ENCODE peak calls at places on chromosome 10, in nine cellular contexts. O is PC-9; Y is left ventricle myocardium inferior; S is CD8-positive, alpha-beta T cell; R is GM12878; X is stomach; E is neural progenitor cell; K is HCT116; G is effector memory CD4-positive, alpha-beta T cell. A is an unnamed sample. For H3K27me3 and H3K9me3, the result is how much of the 10 kb centered on the place peaks cover.

GRCh38 chr10:103491729-103492364 is 1.7 kb upstream of the NEURL1 start:
- DNase-seq in G (no peak), X (no peak), S (no peak), R (no peak), E (peak), O (peak), K (peak), Y (no peak), A (no peak)

GRCh38 chr10:3325954-3326353 is 153.4 kb upstream of the PITRM1 start:
- DNase-seq in G (no peak), R (no peak), K (no peak), O (no peak), Y (no peak), E (no peak), S (no peak), X (no peak), A (no peak)

GRCh38 chr10:69631566-69631965 is 1.5 kb downstream of the FAM241B start:
- DNase-seq in K (no peak), G (no peak), R (no peak), E (no peak), O (no peak), S (no peak), Y (no peak), X (peak), A (no peak)

GRCh38 chr10:71878327-71879034 is 27.4 kb upstream of the PSAP start:
- DNase-seq in K (no peak), S (no peak), E (peak), G (no peak), O (peak), R (no peak), Y (peak), X (no peak), A (no peak)

GRCh38 chr10:69124558-69125121 is 662 bp downstream of the VPS26A start:
- DNase-seq in G (peak), Y (peak), R (no peak), X (peak), K (peak), S (peak), O (peak), E (peak), A (no peak)

GRCh38 chr10:101629781-101630419 is 41.8 kb downstream of the DPCD start:
- DNase-seq in K (no peak), E (peak), R (no peak), O (no peak), S (no peak), G (no peak), X (no peak), Y (peak), A (no peak)

GRCh38 chr10:82653244-82653933 is 778.4 kb downstream of the NRG3 start:
- DNase-seq in S (no peak), O (no peak), Y (no peak), X (no peak), E (peak), G (no peak), R (no peak), K (no peak), A (no peak)

GRCh38 chr10:31032515-31033132 is 959 bp upstream of the ZNF438 start:
- DNase-seq in O (no peak), E (no peak), X (no peak), S (no peak), K (no peak), G (no peak), R (no peak), Y (no peak), A (no peak)

GRCh38 chr10:102220612-102221011 is 5.5 kb upstream of the ELOVL3 start:
- DNase-seq in O (no peak), E (no peak), Y (no peak), K (no peak), G (no peak), X (no peak), R (no peak), S (no peak), A (no peak)

GRCh38 chr10:62814901-62815372 is 1.2 kb downstream of the EGR2 start:
- DNase-seq in S (no peak), G (no peak), R (no peak), E (peak), K (no peak), Y (no peak), X (no peak), O (no peak), A (no peak)

DNA sequence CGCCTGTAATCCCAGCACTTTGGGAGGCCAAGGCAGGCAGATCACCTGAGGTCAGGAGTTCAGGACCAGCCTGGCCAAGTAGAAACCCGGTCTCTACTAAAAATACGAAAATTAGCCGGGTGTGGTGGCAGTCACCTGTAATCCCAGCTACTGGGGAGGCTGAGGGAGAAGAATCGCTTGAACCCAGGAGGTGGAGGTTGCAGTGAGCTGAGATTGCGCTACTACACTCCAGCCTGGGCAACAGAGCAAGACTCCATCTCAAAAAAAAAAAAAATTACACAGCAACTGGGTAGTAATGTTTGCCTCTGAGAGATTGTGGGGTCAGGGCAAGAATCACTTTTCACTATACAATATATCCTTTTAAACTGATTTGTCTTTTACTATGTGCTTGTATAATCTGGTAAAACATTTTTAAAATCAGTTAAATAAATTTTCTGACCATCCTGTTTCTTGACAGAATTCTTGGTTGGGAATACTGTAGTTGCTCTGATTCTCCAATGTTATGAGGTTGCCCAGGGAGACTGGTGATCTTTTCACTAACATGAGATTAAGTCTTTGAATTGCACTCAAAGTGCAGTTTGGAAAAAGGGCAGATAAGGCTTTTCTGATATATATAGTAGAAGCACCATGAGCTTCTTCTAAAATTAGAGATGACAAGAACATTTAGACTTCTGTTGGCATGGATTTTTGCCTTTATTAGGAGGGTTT is 1.5 kb downstream of the ENTPD7 start:
- DNase-seq in Y (no peak), X (no peak), E (no peak), O (no peak), G (no peak), K (no peak), R (no peak), S (no peak), A (no peak)
- H3K27ac ChIP-seq in Y (no peak), X (no peak), E (no peak), O (peak), G (no peak), K (no peak), R (no peak), S (no peak), A (no peak)

GRCh38 chr10:6569259-6569658 is 10.8 kb downstream of the PRKCQ start:
- DNase-seq in E (no peak), Y (no peak), O (no peak), S (no peak), K (no peak), R (no peak), G (no peak), X (no peak), A (no peak)
- H3K27me3 ChIP-seq in E (under half), Y (half or more), O (under half), S (under half), K (half or more), R (under half), G (under half), X (under half), A (under half)

GRCh38 chr10:131219584-131219886 is 92.0 kb downstream of the TCERG1L start:
- DNase-seq in E (no peak), Y (no peak), G (no peak), R (no peak), K (no peak), O (no peak), X (no peak), S (no peak), A (no peak)
- H3K9me3 ChIP-seq in E (under half), Y (under half), G (under half), R (under half), K (under half), O (under half), X (under half), S (under half), A (under half)

GRCh38 chr10:28367419-28367818 is 64.6 kb upstream of the MPP7 start:
- DNase-seq in Y (no peak), G (no peak), S (no peak), K (no peak), R (no peak), X (no peak), E (no peak), O (no peak), A (no peak)
- H3K27ac ChIP-seq in Y (no peak), G (peak), S (peak), K (no peak), R (no peak), X (no peak), E (no peak), O (no peak), A (no peak)